ENCODE peak calls at places on chromosomes 7 and 10, in eight cellular contexts. One of them, this sample, is unnamed.

GRCh38 chr7:142459557-142459963 is 201.7 kb upstream of the PRSS58 start:
- DNase-seq in Panc1: no peak
- DNase-seq in activated effector memory CD4-positive, alpha-beta T cell treated with anti-CD3 and anti-CD28 coated beads, Interleukin-2, amount 50 U/mL, for 16 hours: no peak
- DNase-seq in activated CD8-positive, alpha-beta memory T cell treated with anti-CD3 and anti-CD28 coated beads for 24 hours: no peak
- DNase-seq in amniotic stem cell: no peak
- DNase-seq in WERI-Rb-1: peak
- DNase-seq in HT1080: peak
- DNase-seq in DMS53: peak
- DNase-seq in this sample: no peak

GRCh38 chr7:112580717-112581435 is 100.1 kb downstream of the LSMEM1 start:
- DNase-seq in amniotic stem cell: no peak
- DNase-seq in Panc1: no peak
- DNase-seq in activated CD8-positive, alpha-beta memory T cell treated with anti-CD3 and anti-CD28 coated beads for 24 hours: no peak
- DNase-seq in DMS53: no peak
- DNase-seq in HT1080: no peak
- DNase-seq in WERI-Rb-1: no peak
- DNase-seq in activated effector memory CD4-positive, alpha-beta T cell treated with anti-CD3 and anti-CD28 coated beads, Interleukin-2, amount 50 U/mL, for 16 hours: no peak
- DNase-seq in this sample: no peak

GRCh38 chr10:75540357-75541335 is 109.2 kb downstream of the LRMDA start:
- DNase-seq in Panc1: no peak
- DNase-seq in DMS53: no peak
- DNase-seq in HT1080: no peak
- DNase-seq in activated effector memory CD4-positive, alpha-beta T cell treated with anti-CD3 and anti-CD28 coated beads, Interleukin-2, amount 50 U/mL, for 16 hours: no peak
- DNase-seq in amniotic stem cell: no peak
- DNase-seq in WERI-Rb-1: no peak
- DNase-seq in activated CD8-positive, alpha-beta memory T cell treated with anti-CD3 and anti-CD28 coated beads for 24 hours: no peak
- DNase-seq in this sample: no peak

GRCh38 chr10:24784061-24784460 is 60.4 kb upstream of the ARHGAP21 start:
- DNase-seq in Panc1: no peak
- DNase-seq in activated CD8-positive, alpha-beta memory T cell treated with anti-CD3 and anti-CD28 coated beads for 24 hours: no peak
- DNase-seq in DMS53: no peak
- DNase-seq in amniotic stem cell: no peak
- DNase-seq in activated effector memory CD4-positive, alpha-beta T cell treated with anti-CD3 and anti-CD28 coated beads, Interleukin-2, amount 50 U/mL, for 16 hours: no peak
- DNase-seq in HT1080: no peak
- DNase-seq in WERI-Rb-1: no peak
- DNase-seq in this sample: no peak

GRCh38 chr10:83925133-83925532 is 214.2 kb upstream of the GHITM start:
- DNase-seq in Panc1: no peak
- DNase-seq in WERI-Rb-1: no peak
- DNase-seq in HT1080: no peak
- DNase-seq in activated effector memory CD4-positive, alpha-beta T cell treated with anti-CD3 and anti-CD28 coated beads, Interleukin-2, amount 50 U/mL, for 16 hours: no peak
- DNase-seq in DMS53: no peak
- DNase-seq in amniotic stem cell: no peak
- DNase-seq in activated CD8-positive, alpha-beta memory T cell treated with anti-CD3 and anti-CD28 coated beads for 24 hours: no peak
- DNase-seq in this sample: no peak

GRCh38 chr7:142063551-142064442 is 47.7 kb upstream of the MGAM2 start:
- DNase-seq in HT1080: no peak
- DNase-seq in DMS53: no peak
- DNase-seq in WERI-Rb-1: no peak
- DNase-seq in activated CD8-positive, alpha-beta memory T cell treated with anti-CD3 and anti-CD28 coated beads for 24 hours: no peak
- DNase-seq in amniotic stem cell: no peak
- DNase-seq in activated effector memory CD4-positive, alpha-beta T cell treated with anti-CD3 and anti-CD28 coated beads, Interleukin-2, amount 50 U/mL, for 16 hours: no peak
- DNase-seq in Panc1: no peak
- DNase-seq in this sample: no peak

GRCh38 chr7:28405662-28406061 is 6.7 kb upstream of the CREB5 start:
- DNase-seq in activated effector memory CD4-positive, alpha-beta T cell treated with anti-CD3 and anti-CD28 coated beads, Interleukin-2, amount 50 U/mL, for 16 hours: no peak
- DNase-seq in Panc1: no peak
- DNase-seq in activated CD8-positive, alpha-beta memory T cell treated with anti-CD3 and anti-CD28 coated beads for 24 hours: no peak
- DNase-seq in HT1080: peak
- DNase-seq in DMS53: no peak
- DNase-seq in amniotic stem cell: peak
- DNase-seq in WERI-Rb-1: no peak
- DNase-seq in this sample: no peak

GRCh38 chr7:1936006-1936310 is 265.9 kb downstream of the ELFN1 start:
- DNase-seq in DMS53: no peak
- DNase-seq in activated CD8-positive, alpha-beta memory T cell treated with anti-CD3 and anti-CD28 coated beads for 24 hours: no peak
- DNase-seq in Panc1: no peak
- DNase-seq in amniotic stem cell: no peak
- DNase-seq in WERI-Rb-1: no peak
- DNase-seq in HT1080: no peak
- DNase-seq in activated effector memory CD4-positive, alpha-beta T cell treated with anti-CD3 and anti-CD28 coated beads, Interleukin-2, amount 50 U/mL, for 16 hours: no peak
- DNase-seq in this sample: no peak

GRCh38 chr10:102642553-102643345 is 1.5 kb upstream of the TRIM8 start:
- DNase-seq in DMS53: peak
- DNase-seq in amniotic stem cell: no peak
- DNase-seq in activated CD8-positive, alpha-beta memory T cell treated with anti-CD3 and anti-CD28 coated beads for 24 hours: no peak
- DNase-seq in Panc1: no peak
- DNase-seq in activated effector memory CD4-positive, alpha-beta T cell treated with anti-CD3 and anti-CD28 coated beads, Interleukin-2, amount 50 U/mL, for 16 hours: peak
- DNase-seq in HT1080: peak
- DNase-seq in WERI-Rb-1: peak
- DNase-seq in this sample: no peak

GRCh38 chr7:83166781-83167180 is 4.1 kb upstream of the PCLO start:
- DNase-seq in HT1080: no peak
- DNase-seq in DMS53: no peak
- DNase-seq in activated effector memory CD4-positive, alpha-beta T cell treated with anti-CD3 and anti-CD28 coated beads, Interleukin-2, amount 50 U/mL, for 16 hours: no peak
- DNase-seq in Panc1: no peak
- DNase-seq in WERI-Rb-1: no peak
- DNase-seq in activated CD8-positive, alpha-beta memory T cell treated with anti-CD3 and anti-CD28 coated beads for 24 hours: no peak
- DNase-seq in amniotic stem cell: no peak
- DNase-seq in this sample: no peak

GRCh38 chr7:101096331-101096956 is 11.2 kb downstream of the TRIM56 start:
- DNase-seq in HT1080: no peak
- DNase-seq in activated effector memory CD4-positive, alpha-beta T cell treated with anti-CD3 and anti-CD28 coated beads, Interleukin-2, amount 50 U/mL, for 16 hours: no peak
- DNase-seq in WERI-Rb-1: no peak
- DNase-seq in amniotic stem cell: no peak
- DNase-seq in Panc1: no peak
- DNase-seq in activated CD8-positive, alpha-beta memory T cell treated with anti-CD3 and anti-CD28 coated beads for 24 hours: no peak
- DNase-seq in DMS53: no peak
- DNase-seq in this sample: no peak

GRCh38 chr10:77554996-77555397 is 82.6 kb downstream of the KCNMA1 start:
- DNase-seq in amniotic stem cell: no peak
- DNase-seq in WERI-Rb-1: no peak
- DNase-seq in activated CD8-positive, alpha-beta memory T cell treated with anti-CD3 and anti-CD28 coated beads for 24 hours: no peak
- DNase-seq in HT1080: no peak
- DNase-seq in activated effector memory CD4-positive, alpha-beta T cell treated with anti-CD3 and anti-CD28 coated beads, Interleukin-2, amount 50 U/mL, for 16 hours: no peak
- DNase-seq in Panc1: no peak
- DNase-seq in DMS53: no peak
- DNase-seq in this sample: no peak

GRCh38 chr7:39525926-39526325 is 40.3 kb upstream of the YAE1 start:
- DNase-seq in amniotic stem cell: no peak
- DNase-seq in DMS53: no peak
- DNase-seq in HT1080: no peak
- DNase-seq in activated effector memory CD4-positive, alpha-beta T cell treated with anti-CD3 and anti-CD28 coated beads, Interleukin-2, amount 50 U/mL, for 16 hours: no peak
- DNase-seq in activated CD8-positive, alpha-beta memory T cell treated with anti-CD3 and anti-CD28 coated beads for 24 hours: no peak
- DNase-seq in Panc1: no peak
- DNase-seq in WERI-Rb-1: no peak
- DNase-seq in this sample: no peak

GRCh38 chr10:96306516-96306915 is 2.3 kb downstream of the DNTT start:
- DNase-seq in activated CD8-positive, alpha-beta memory T cell treated with anti-CD3 and anti-CD28 coated beads for 24 hours: no peak
- DNase-seq in DMS53: peak
- DNase-seq in amniotic stem cell: no peak
- DNase-seq in Panc1: no peak
- DNase-seq in activated effector memory CD4-positive, alpha-beta T cell treated with anti-CD3 and anti-CD28 coated beads, Interleukin-2, amount 50 U/mL, for 16 hours: no peak
- DNase-seq in WERI-Rb-1: no peak
- DNase-seq in HT1080: no peak
- DNase-seq in this sample: no peak